ENCODE peak calls at places on chromosomes 2 and 18, in ten cellular contexts. One of them, this sample, is unnamed.
A peak's percentile ranks its signal among the peaks of the same experiment; 100 is the strongest.

GRCh38 chr2:120533625-120534024 is 187.7 kb downstream of the INHBB start:
- DNase-seq in GM23338: no peak
- DNase-seq in prostate gland: no peak
- DNase-seq in HL-60: no peak
- DNase-seq in GM12878: no peak
- DNase-seq in breast epithelium: no peak
- DNase-seq in sigmoid colon: peak; percentile 48
- DNase-seq in stomach: no peak
- DNase-seq in Panc1: no peak
- DNase-seq in K562: no peak
- DNase-seq in this sample: no peak

GRCh38 chr2:160315337-160315736 is 115.3 kb upstream of the ITGB6 start:
- DNase-seq in GM23338: no peak
- DNase-seq in stomach: no peak
- DNase-seq in prostate gland: no peak
- DNase-seq in sigmoid colon: no peak
- DNase-seq in GM12878: no peak
- DNase-seq in HL-60: no peak
- DNase-seq in K562: no peak
- DNase-seq in breast epithelium: no peak
- DNase-seq in Panc1: no peak
- DNase-seq in this sample: no peak

GRCh38 chr18:23067236-23067635 is 68.0 kb upstream of the CABLES1 start:
- DNase-seq in sigmoid colon: no peak
- DNase-seq in prostate gland: no peak
- DNase-seq in GM23338: no peak
- DNase-seq in HL-60: no peak
- DNase-seq in GM12878: no peak
- DNase-seq in stomach: peak; percentile 13
- DNase-seq in K562: no peak
- DNase-seq in Panc1: no peak
- DNase-seq in breast epithelium: no peak
- DNase-seq in this sample: no peak

GRCh38 chr2:40797115-40797514 is 345.2 kb upstream of the SLC8A1 start:
- DNase-seq in breast epithelium: no peak
- DNase-seq in stomach: no peak
- DNase-seq in HL-60: no peak
- DNase-seq in sigmoid colon: no peak
- DNase-seq in prostate gland: no peak
- DNase-seq in Panc1: no peak
- DNase-seq in GM23338: peak; percentile 39
- DNase-seq in GM12878: no peak
- DNase-seq in K562: no peak
- DNase-seq in this sample: no peak

GRCh38 chr18:12842459-12843380 is 41.3 kb downstream of the PTPN2 start:
- DNase-seq in GM12878: no peak
- DNase-seq in Panc1: no peak
- DNase-seq in prostate gland: no peak
- DNase-seq in HL-60: no peak
- DNase-seq in breast epithelium: no peak
- DNase-seq in sigmoid colon: no peak
- DNase-seq in GM23338: peak; percentile 52
- DNase-seq in stomach: no peak
- DNase-seq in K562: no peak
- DNase-seq in this sample: no peak

GRCh38 chr2:72111061-72111460 is 36.6 kb downstream of the CYP26B1 start:
- DNase-seq in GM23338: no peak
- DNase-seq in K562: no peak
- DNase-seq in sigmoid colon: peak; percentile 38
- DNase-seq in Panc1: no peak
- DNase-seq in breast epithelium: no peak
- DNase-seq in HL-60: no peak
- DNase-seq in stomach: no peak
- DNase-seq in GM12878: no peak
- DNase-seq in prostate gland: no peak
- DNase-seq in this sample: peak; percentile 27

GRCh38 chr2:172350844-172351480 is 76.4 kb upstream of the ITGA6 start:
- DNase-seq in prostate gland: peak; percentile 88
- DNase-seq in Panc1: no peak
- DNase-seq in GM23338: no peak
- DNase-seq in stomach: peak; percentile 94
- DNase-seq in K562: no peak
- DNase-seq in sigmoid colon: no peak
- DNase-seq in breast epithelium: peak; percentile 62
- DNase-seq in GM12878: no peak
- DNase-seq in HL-60: peak; percentile 60
- DNase-seq in this sample: no peak

GRCh38 chr2:217593732-217594131 is 409.1 kb downstream of the TNS1 start:
- DNase-seq in Panc1: no peak
- DNase-seq in breast epithelium: no peak
- DNase-seq in GM23338: peak; percentile 11
- DNase-seq in sigmoid colon: no peak
- DNase-seq in GM12878: no peak
- DNase-seq in prostate gland: no peak
- DNase-seq in K562: no peak
- DNase-seq in HL-60: no peak
- DNase-seq in stomach: no peak
- DNase-seq in this sample: no peak

DNA sequence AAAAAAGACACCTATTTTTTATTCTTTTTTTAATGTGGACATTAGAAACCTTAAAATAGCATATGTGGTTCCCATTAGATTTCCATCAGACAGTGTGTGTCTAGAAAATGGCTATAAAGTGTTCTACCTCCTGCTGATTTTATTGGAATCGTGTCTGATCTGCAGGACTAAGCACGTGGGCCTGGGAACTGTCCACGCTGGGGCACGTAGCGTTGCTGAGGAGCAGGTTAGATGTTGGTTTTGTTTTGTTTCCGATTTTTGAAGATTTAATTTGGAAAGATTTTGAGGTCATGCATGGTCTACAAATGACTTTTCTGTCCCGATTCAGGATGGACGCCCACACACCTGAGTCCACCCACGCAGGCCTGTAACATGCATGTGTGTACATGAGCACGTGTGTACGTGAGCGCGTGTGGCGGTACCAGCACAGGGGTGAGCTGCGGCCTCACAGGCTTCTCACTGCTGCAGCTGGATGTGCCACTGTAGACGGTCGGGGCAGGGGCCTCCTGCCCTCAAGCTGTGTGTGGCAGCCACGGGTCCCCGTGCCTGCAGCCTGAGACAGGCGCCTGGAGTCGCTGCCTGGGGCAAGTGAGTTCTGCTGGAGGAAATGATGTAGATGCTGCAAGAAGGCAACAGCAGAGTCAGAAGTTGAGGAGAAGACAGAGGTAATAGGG is 99.7 kb upstream of the CTDP1 start:
- DNase-seq in GM23338: no peak
- DNase-seq in K562: no peak
- DNase-seq in stomach: no peak
- DNase-seq in HL-60: no peak
- DNase-seq in sigmoid colon: peak; percentile 43
- DNase-seq in breast epithelium: peak; percentile 44
- DNase-seq in GM12878: no peak
- DNase-seq in Panc1: no peak
- DNase-seq in prostate gland: no peak
- DNase-seq in this sample: no peak
- TF ChIP-seq POLR2AphosphoS5 in GM23338: no peak
- TF ChIP-seq POLR2AphosphoS5 in K562: no peak
- TF ChIP-seq POLR2AphosphoS5 in stomach: no peak
- TF ChIP-seq POLR2AphosphoS5 in HL-60: no peak
- TF ChIP-seq POLR2AphosphoS5 in sigmoid colon: no peak
- TF ChIP-seq POLR2AphosphoS5 in breast epithelium: no peak
- TF ChIP-seq POLR2AphosphoS5 in GM12878: no peak
- TF ChIP-seq POLR2AphosphoS5 in Panc1: no peak
- TF ChIP-seq POLR2AphosphoS5 in prostate gland: no peak
- TF ChIP-seq POLR2AphosphoS5 in this sample: no peak

DNA sequence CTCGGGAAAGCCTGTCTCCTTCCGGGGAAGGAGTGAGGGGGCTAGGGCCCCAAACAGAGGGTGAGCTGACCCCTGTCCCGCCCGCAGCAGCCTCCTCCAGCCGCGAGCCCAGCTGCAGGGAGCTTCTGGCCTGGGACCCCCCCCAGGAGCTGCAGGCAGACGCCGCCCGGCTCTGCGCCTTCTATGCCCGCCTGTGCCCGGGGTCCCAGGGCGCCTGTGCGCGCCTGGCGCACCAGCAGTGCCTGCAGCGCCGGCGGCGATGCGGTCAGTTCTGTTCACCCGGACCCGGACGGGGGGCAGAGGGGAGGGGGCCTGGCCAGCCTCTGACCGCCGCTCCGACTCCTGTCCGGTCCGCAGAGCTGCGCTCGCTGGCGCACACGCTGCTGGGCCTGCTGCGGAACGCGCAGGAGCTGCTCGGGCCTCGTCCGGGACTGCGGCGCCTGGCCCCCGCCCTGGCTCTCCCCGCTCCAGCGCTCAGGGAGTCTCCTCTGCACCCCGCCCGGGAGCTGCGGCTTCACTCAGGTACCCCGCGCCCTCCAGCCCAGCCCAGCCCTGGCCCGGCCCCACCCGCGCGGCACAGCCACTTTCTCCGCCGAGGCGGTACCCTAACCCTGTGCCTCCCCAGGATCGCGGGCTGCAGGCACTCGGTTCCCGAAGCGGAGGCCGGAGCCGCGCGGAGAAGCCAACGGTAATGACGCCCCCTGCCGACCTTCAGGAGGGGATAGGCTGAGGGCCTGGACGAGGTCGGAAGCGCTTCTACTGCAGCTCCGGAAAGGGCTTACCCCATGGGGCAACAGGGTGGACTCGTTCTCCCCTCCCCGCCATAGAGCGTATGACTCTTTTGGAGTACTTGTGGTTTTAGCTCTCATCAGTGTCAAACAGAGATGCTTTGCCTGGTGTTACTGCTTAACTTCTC is 2.0 kb upstream of the CHRND start:
- DNase-seq in Panc1: no peak
- DNase-seq in GM23338: peak; percentile 95
- DNase-seq in HL-60: peak; percentile 57
- DNase-seq in K562: peak; percentile 59
- DNase-seq in GM12878: no peak
- DNase-seq in stomach: peak; percentile 32
- DNase-seq in breast epithelium: no peak
- DNase-seq in sigmoid colon: no peak
- DNase-seq in prostate gland: no peak
- DNase-seq in this sample: no peak
- H3K4me3 ChIP-seq in Panc1: peak overlapping the region; percentile 37
- H3K4me3 ChIP-seq in GM23338: peak overlapping the region; percentile 68
- H3K4me3 ChIP-seq in HL-60: peak overlapping the region; percentile 6
- H3K4me3 ChIP-seq in K562: peak overlapping the region; percentile 13
- H3K4me3 ChIP-seq in GM12878: no peak overlapping the region
- H3K4me3 ChIP-seq in stomach: peak overlapping the region; percentile 50
- H3K4me3 ChIP-seq in breast epithelium: peak overlapping the region; percentile 18
- H3K4me3 ChIP-seq in sigmoid colon: peak overlapping the region; percentile 33
- H3K4me3 ChIP-seq in prostate gland: peak overlapping the region; percentile 7
- H3K4me3 ChIP-seq in this sample: peak overlapping the region; percentile 12

DNA sequence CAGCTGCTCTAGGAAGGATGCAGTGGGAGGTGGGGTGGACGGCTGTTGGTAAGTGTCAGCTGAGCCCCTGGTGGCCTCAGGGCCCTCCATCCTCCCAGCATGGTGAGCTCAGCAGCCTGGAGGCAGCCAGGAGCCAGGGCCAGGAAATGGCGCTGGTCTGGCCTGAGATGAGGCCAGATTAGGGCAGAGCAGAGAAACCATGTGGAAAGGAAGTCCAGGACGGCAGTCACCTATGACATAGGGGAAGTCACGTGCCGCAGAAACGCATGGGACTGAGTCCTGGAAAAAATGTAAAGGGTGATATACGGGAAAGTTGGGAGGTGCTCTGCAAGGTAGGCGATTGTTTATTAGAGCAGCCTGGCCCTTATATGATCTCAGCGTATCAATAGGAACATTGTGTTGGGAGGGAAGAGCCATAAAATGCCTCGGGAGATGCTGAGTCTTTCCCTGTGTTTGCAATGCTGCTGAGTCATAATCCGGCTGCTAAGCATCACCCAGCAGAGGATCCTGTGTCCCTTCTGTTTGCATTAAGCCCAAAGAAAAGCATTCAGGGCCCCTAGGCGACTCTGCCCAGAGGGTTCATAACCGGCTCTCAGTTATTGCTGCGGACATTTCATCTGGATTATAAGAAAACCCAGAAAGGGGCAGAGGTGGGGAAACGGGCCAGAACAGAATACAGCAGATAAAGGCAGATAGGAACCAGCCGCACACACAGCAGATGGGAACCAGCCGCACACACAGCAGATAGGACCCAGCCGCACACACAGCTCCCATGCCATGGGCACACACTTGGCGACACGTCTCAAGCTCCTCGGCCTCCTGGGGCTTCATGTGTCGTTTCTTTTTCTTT is 30.3 kb upstream of the B3GNT7 start:
- DNase-seq in K562: peak; percentile 34
- DNase-seq in breast epithelium: peak; percentile 60
- DNase-seq in GM12878: no peak
- DNase-seq in GM23338: no peak
- DNase-seq in sigmoid colon: peak; percentile 62
- DNase-seq in HL-60: no peak
- DNase-seq in prostate gland: no peak
- DNase-seq in stomach: no peak
- DNase-seq in Panc1: peak; percentile 82
- DNase-seq in this sample: no peak
- TF ChIP-seq POLR2AphosphoS5 in K562: no peak
- TF ChIP-seq POLR2AphosphoS5 in breast epithelium: no peak
- TF ChIP-seq POLR2AphosphoS5 in GM12878: no peak
- TF ChIP-seq POLR2AphosphoS5 in GM23338: no peak
- TF ChIP-seq POLR2AphosphoS5 in sigmoid colon: peak; percentile 16
- TF ChIP-seq POLR2AphosphoS5 in HL-60: no peak
- TF ChIP-seq POLR2AphosphoS5 in prostate gland: peak; percentile 35
- TF ChIP-seq POLR2AphosphoS5 in stomach: no peak
- TF ChIP-seq POLR2AphosphoS5 in Panc1: peak; percentile 87
- TF ChIP-seq POLR2AphosphoS5 in this sample: peak; percentile 25

GRCh38 chr2:128054104-128054503 is 26.2 kb upstream of the SAP130 start:
- DNase-seq in HL-60: no peak
- DNase-seq in sigmoid colon: no peak
- DNase-seq in Panc1: no peak
- DNase-seq in GM12878: no peak
- DNase-seq in breast epithelium: no peak
- DNase-seq in GM23338: no peak
- DNase-seq in stomach: no peak
- DNase-seq in prostate gland: no peak
- DNase-seq in K562: no peak
- DNase-seq in this sample: no peak

GRCh38 chr2:128053331-128053730 is 25.5 kb upstream of the SAP130 start:
- DNase-seq in GM12878: no peak
- DNase-seq in sigmoid colon: no peak
- DNase-seq in Panc1: no peak
- DNase-seq in breast epithelium: no peak
- DNase-seq in K562: no peak
- DNase-seq in GM23338: no peak
- DNase-seq in prostate gland: no peak
- DNase-seq in HL-60: no peak
- DNase-seq in stomach: no peak
- DNase-seq in this sample: no peak

GRCh38 chr2:128062571-128062970 is 28.4 kb upstream of the UGGT1 start:
- DNase-seq in GM23338: no peak
- DNase-seq in Panc1: no peak
- DNase-seq in HL-60: no peak
- DNase-seq in GM12878: no peak
- DNase-seq in breast epithelium: no peak
- DNase-seq in sigmoid colon: no peak
- DNase-seq in prostate gland: no peak
- DNase-seq in K562: no peak
- DNase-seq in stomach: no peak
- DNase-seq in this sample: no peak

GRCh38 chr2:128057334-128057733 is 29.5 kb upstream of the SAP130 start:
- DNase-seq in GM23338: no peak
- DNase-seq in HL-60: no peak
- DNase-seq in K562: no peak
- DNase-seq in prostate gland: no peak
- DNase-seq in breast epithelium: no peak
- DNase-seq in GM12878: no peak
- DNase-seq in stomach: no peak
- DNase-seq in Panc1: no peak
- DNase-seq in sigmoid colon: no peak
- DNase-seq in this sample: no peak

GRCh38 chr2:128058114-128058513 is 30.3 kb upstream of the SAP130 start:
- DNase-seq in GM12878: no peak
- DNase-seq in K562: no peak
- DNase-seq in prostate gland: no peak
- DNase-seq in sigmoid colon: no peak
- DNase-seq in Panc1: no peak
- DNase-seq in HL-60: no peak
- DNase-seq in stomach: no peak
- DNase-seq in breast epithelium: no peak
- DNase-seq in GM23338: no peak
- DNase-seq in this sample: no peak
- H3K4me3 ChIP-seq in GM12878: no peak overlapping the region
- H3K4me3 ChIP-seq in K562: no peak overlapping the region
- H3K4me3 ChIP-seq in prostate gland: no peak overlapping the region
- H3K4me3 ChIP-seq in sigmoid colon: no peak overlapping the region
- H3K4me3 ChIP-seq in Panc1: no peak overlapping the region
- H3K4me3 ChIP-seq in HL-60: no peak overlapping the region
- H3K4me3 ChIP-seq in stomach: no peak overlapping the region
- H3K4me3 ChIP-seq in breast epithelium: no peak overlapping the region
- H3K4me3 ChIP-seq in GM23338: no peak overlapping the region
- H3K4me3 ChIP-seq in this sample: no peak overlapping the region